ENCODE peak calls at places on chromosomes 12 and 14, in six cellular contexts. B, K, O, L, H and I are unnamed samples.

GRCh38 chr12:131105736-131106356 is 152.1 kb downstream of the ADGRD1 start:
- DNase-seq in B (peak), K (no peak), O (no peak), L (no peak), H (no peak), I (no peak)

GRCh38 chr12:93156091-93156490 is 221.6 kb upstream of the NUDT4 start:
- DNase-seq in B (no peak), K (no peak), O (no peak), L (no peak), H (no peak), I (no peak)

GRCh38 chr14:22358726-22359125 is 230.3 kb downstream of the DAD1 start:
- DNase-seq in B (no peak), K (no peak), O (no peak), L (no peak), H (no peak), I (no peak)

GRCh38 chr12:59780605-59781135 is 184.8 kb downstream of the SLC16A7 start:
- DNase-seq in B (no peak), K (no peak), O (no peak), L (peak), H (peak), I (no peak)

GRCh38 chr12:19624401-19624930 is 185.2 kb downstream of the AEBP2 start:
- DNase-seq in B (no peak), K (no peak), O (no peak), L (peak), H (no peak), I (no peak)

GRCh38 chr12:79658221-79658620 is 32.5 kb downstream of the PAWR start:
- DNase-seq in B (no peak), K (no peak), O (no peak), L (no peak), H (peak), I (no peak)

GRCh38 chr14:105935384-105935783 is 409.0 kb downstream of the TMEM121 start:
- DNase-seq in B (no peak), K (no peak), O (no peak), L (no peak), H (no peak), I (no peak)

GRCh38 chr12:130617219-130617618 is 98.9 kb downstream of the RIMBP2 start:
- DNase-seq in B (no peak), K (no peak), O (no peak), L (no peak), H (no peak), I (no peak)

GRCh38 chr12:52949413-52950331 is 754 bp downstream of the KRT18 start:
- DNase-seq in B (no peak), K (no peak), O (peak), L (peak), H (peak), I (no peak)

GRCh38 chr12:52404951-52405350 is 1.2 kb downstream of the KRT82 start:
- DNase-seq in B (no peak), K (no peak), O (no peak), L (no peak), H (no peak), I (no peak)

GRCh38 chr12:56448860-56449621 is at the start of gene TIMELESS:
- DNase-seq in B (peak), K (peak), O (peak), L (peak), H (peak), I (peak)

GRCh38 chr12:12562016-12562483 is 613 bp downstream of the DUSP16 start:
- DNase-seq in B (peak), K (no peak), O (no peak), L (no peak), H (peak), I (peak)

GRCh38 chr12:44286336-44286735 is 450.5 kb downstream of the TMEM117 start:
- DNase-seq in B (no peak), K (no peak), O (no peak), L (peak), H (no peak), I (no peak)

GRCh38 chr12:66945189-66945817 is 266.4 kb upstream of the GRIP1 start:
- DNase-seq in B (no peak), K (no peak), O (no peak), L (no peak), H (no peak), I (no peak)

GRCh38 chr14:103641181-103641580 is 12.2 kb downstream of the KLC1 start:
- DNase-seq in B (no peak), K (no peak), O (peak), L (peak), H (peak), I (no peak)

GRCh38 chr14:30608533-30609006 is 13.5 kb upstream of the SCFD1 start:
- DNase-seq in B (no peak), K (no peak), O (no peak), L (peak), H (peak), I (no peak)

GRCh38 chr12:65155784-65156183 is 13.6 kb upstream of the LEMD3 start:
- DNase-seq in B (no peak), K (no peak), O (no peak), L (no peak), H (no peak), I (no peak)

GRCh38 chr12:54017845-54018607 is 9.2 kb downstream of the HOXC8 start:
- DNase-seq in B (peak), K (peak), O (no peak), L (peak), H (peak), I (peak)

GRCh38 chr14:33686218-33686617 is 264.7 kb downstream of the EGLN3 start:
- DNase-seq in B (no peak), K (no peak), O (peak), L (peak), H (peak), I (no peak)

GRCh38 chr12:67068773-67069450 is 200.2 kb upstream of the CAND1 start:
- DNase-seq in B (peak), K (peak), O (peak), L (peak), H (peak), I (peak)

GRCh38 chr12:80838708-80839107 is 99.0 kb downstream of the LIN7A start:
- DNase-seq in B (no peak), K (no peak), O (no peak), L (peak), H (no peak), I (no peak)

GRCh38 chr12:49364989-49365388 is 2.3 kb upstream of the SPATS2 start:
- DNase-seq in B (no peak), K (no peak), O (no peak), L (peak), H (peak), I (no peak)

GRCh38 chr12:111664961-111665865 is 20.5 kb downstream of the BRAP start:
- DNase-seq in B (no peak), K (no peak), O (no peak), L (no peak), H (no peak), I (no peak)

GRCh38 chr14:64196668-64197411 is 97.3 kb downstream of the ESR2 start:
- DNase-seq in B (no peak), K (no peak), O (no peak), L (peak), H (peak), I (no peak)

GRCh38 chr12:105467710-105468366 is 137.3 kb downstream of the C12orf75 start:
- DNase-seq in B (no peak), K (no peak), O (no peak), L (no peak), H (no peak), I (no peak)

GRCh38 chr12:3117628-3118027 is 40.4 kb downstream of the TSPAN9 start:
- DNase-seq in B (no peak), K (no peak), O (peak), L (peak), H (peak), I (no peak)

GRCh38 chr14:76773188-76773885 is 12.1 kb downstream of the VASH1 start:
- DNase-seq in B (no peak), K (no peak), O (peak), L (peak), H (peak), I (no peak)

GRCh38 chr14:55237999-55238680 is 33.1 kb upstream of the FBXO34 start:
- DNase-seq in B (no peak), K (no peak), O (no peak), L (no peak), H (no peak), I (no peak)

GRCh38 chr12:52130695-52131094 is 51.2 kb downstream of the SMIM41 start:
- DNase-seq in B (no peak), K (no peak), O (no peak), L (no peak), H (no peak), I (no peak)

GRCh38 chr12:55057466-55057865 is 37.7 kb downstream of the NEUROD4 start:
- DNase-seq in B (no peak), K (no peak), O (no peak), L (no peak), H (no peak), I (no peak)

GRCh38 chr12:132907216-132907615 is 19.8 kb upstream of the CHFR start:
- DNase-seq in B (no peak), K (no peak), O (no peak), L (no peak), H (no peak), I (no peak)

GRCh38 chr14:101738921-101739320 is 22.6 kb upstream of the PPP2R5C start:
- DNase-seq in B (no peak), K (no peak), O (no peak), L (no peak), H (no peak), I (no peak)

GRCh38 chr12:25615119-25615518 is 62.0 kb upstream of the LMNTD1 start:
- DNase-seq in B (no peak), K (no peak), O (peak), L (peak), H (peak), I (no peak)

GRCh38 chr12:91687052-91688017 is 458.3 kb downstream of the BTG1 start:
- DNase-seq in B (peak), K (no peak), O (no peak), L (peak), H (no peak), I (no peak)

GRCh38 chr14:89534896-89535615 is 118.0 kb upstream of the FOXN3 start:
- DNase-seq in B (no peak), K (no peak), O (no peak), L (peak), H (peak), I (no peak)